ENCODE peak calls at places on chromosomes 2 and 18, in five cellular contexts. P is cardiac fibroblast; Z is activated gamma-delta T cell treated with anti-CD3 and anti-CD28 coated beads, Interleukin-2, amount 50 U/mL, for 16 hours; Y is RCC 7860; I is NCI-H774. Q is an unnamed sample.
A peak's percentile ranks its signal among the peaks of the same experiment; 100 is the strongest.

GRCh38 chr2:105754011-105754410 is 9.3 kb downstream of the NCK2 start:
- DNase-seq in P (no peak), Z (no peak), Y (no peak), I (no peak), Q (no peak)

GRCh38 chr2:190272457-190272842 is 47.2 kb downstream of the HIBCH start:
- DNase-seq in I (no peak), Y (no peak), P (no peak), Z (no peak), Q (no peak)

GRCh38 chr2:32824415-32824814 is 122.3 kb upstream of the LTBP1 start:
- DNase-seq in Y (no peak), P (no peak), I (no peak), Z (no peak), Q (no peak)

GRCh38 chr2:14072338-14072737 is 560.2 kb upstream of the LRATD1 start:
- DNase-seq in P (peak; percentile 67), Z (no peak), I (no peak), Y (no peak), Q (no peak)

GRCh38 chr2:51516667-51517066 is 484.7 kb upstream of the NRXN1 start:
- DNase-seq in P (no peak), Z (no peak), Y (no peak), I (no peak), Q (no peak)

GRCh38 chr2:18309627-18310026 is 250.8 kb downstream of the RDH14 start:
- DNase-seq in Z (no peak), P (no peak), Y (no peak), I (no peak), Q (no peak)

GRCh38 chr2:225573603-225574002 is 174.1 kb downstream of the NYAP2 start:
- DNase-seq in P (no peak), Y (no peak), Z (no peak), I (no peak), Q (no peak)

GRCh38 chr18:74654637-74655036 is 57.0 kb downstream of the ZNF407 start:
- DNase-seq in Y (peak; percentile 29), I (peak; percentile 2), Z (no peak), P (peak; percentile 61), Q (no peak)

GRCh38 chr2:10179422-10179821 is 56.9 kb downstream of the RRM2 start:
- DNase-seq in Y (no peak), I (no peak), Z (no peak), P (no peak), Q (no peak)

GRCh38 chr2:192741889-192742288 is 547.2 kb upstream of the TMEFF2 start:
- DNase-seq in Y (no peak), P (no peak), Z (no peak), I (no peak), Q (no peak)

GRCh38 chr2:142180820-142181533 is 50.2 kb upstream of the LRP1B start:
- DNase-seq in I (no peak), Z (no peak), P (peak; percentile 54), Y (no peak), Q (no peak)

GRCh38 chr2:18600255-18600613 is 10.9 kb upstream of the NT5C1B start:
- DNase-seq in Z (no peak), P (no peak), I (no peak), Y (no peak), Q (no peak)

GRCh38 chr2:146561996-146562395 is 1282.8 kb upstream of the ACVR2A start:
- DNase-seq in Y (no peak), Z (no peak), P (no peak), I (no peak), Q (no peak)

GRCh38 chr2:27202829-27203228 is 9.0 kb upstream of the ATRAID start:
- DNase-seq in Y (no peak), Z (no peak), P (peak; percentile 71), I (no peak), Q (no peak)

GRCh38 chr2:181463573-181463972 is 6.4 kb downstream of the ITGA4 start:
- DNase-seq in Z (no peak), I (no peak), Y (no peak), P (no peak), Q (no peak)

GRCh38 chr2:151095463-151095862 is 166.2 kb downstream of the RBM43 start:
- DNase-seq in Z (no peak), I (no peak), P (no peak), Y (no peak), Q (no peak)

GRCh38 chr2:238141541-238142318 is 3.3 kb downstream of the KLHL30 start:
- DNase-seq in P (no peak), Y (peak; percentile 62), Z (no peak), I (peak; percentile 34), Q (no peak)

GRCh38 chr2:36911012-36911411 is 55.3 kb downstream of the STRN start:
- DNase-seq in Y (no peak), Z (no peak), P (no peak), I (no peak), Q (no peak)

GRCh38 chr2:211453311-211453894 is 897.0 kb downstream of the CPS1 start:
- DNase-seq in Y (no peak), I (no peak), P (no peak), Z (no peak), Q (no peak)

GRCh38 chr2:107013884-107014283 is 127.9 kb upstream of the ST6GAL2 start:
- DNase-seq in Z (no peak), Y (no peak), I (no peak), P (no peak), Q (no peak)

GRCh38 chr2:44360749-44361329 is 455 bp downstream of the PREPL start:
- DNase-seq in I (no peak), Y (no peak), Z (no peak), P (no peak), Q (no peak)